ENCODE peak calls at places on chromosomes 3 and 15, in seven cellular contexts. One of them, this sample, is unnamed.

GRCh38 chr3:168338176-168338575 is 242.5 kb upstream of the GOLIM4 start:
- DNase-seq in body of pancreas: no peak
- DNase-seq in DMS153: no peak
- DNase-seq in stimulated activated naive CD8-positive, alpha-beta T cell treated with anti-CD3 and anti-CD28 coated beads, Interleukin-15, Interleukin-2, amounts not matched to agents 100 U/mL and 50 U/mL, for 24 hours: no peak
- DNase-seq in endodermal cell: no peak
- DNase-seq in brain microvascular endothelial cell: no peak
- DNase-seq in EH: no peak
- DNase-seq in this sample: no peak

GRCh38 chr3:168398371-168399030 is 302.8 kb upstream of the GOLIM4 start:
- DNase-seq in body of pancreas: no peak
- DNase-seq in DMS153: no peak
- DNase-seq in stimulated activated naive CD8-positive, alpha-beta T cell treated with anti-CD3 and anti-CD28 coated beads, Interleukin-15, Interleukin-2, amounts not matched to agents 100 U/mL and 50 U/mL, for 24 hours: no peak
- DNase-seq in endodermal cell: no peak
- DNase-seq in brain microvascular endothelial cell: peak; percentile 71
- DNase-seq in EH: peak; percentile 40
- DNase-seq in this sample: no peak

GRCh38 chr15:39025881-39026280 is 461.3 kb upstream of the RASGRP1 start:
- DNase-seq in body of pancreas: no peak
- DNase-seq in DMS153: no peak
- DNase-seq in stimulated activated naive CD8-positive, alpha-beta T cell treated with anti-CD3 and anti-CD28 coated beads, Interleukin-15, Interleukin-2, amounts not matched to agents 100 U/mL and 50 U/mL, for 24 hours: no peak
- DNase-seq in endodermal cell: no peak
- DNase-seq in brain microvascular endothelial cell: no peak
- DNase-seq in EH: no peak
- DNase-seq in this sample: no peak

GRCh38 chr3:31274406-31275024 is 258.2 kb upstream of the STT3B start:
- DNase-seq in body of pancreas: no peak
- DNase-seq in DMS153: no peak
- DNase-seq in stimulated activated naive CD8-positive, alpha-beta T cell treated with anti-CD3 and anti-CD28 coated beads, Interleukin-15, Interleukin-2, amounts not matched to agents 100 U/mL and 50 U/mL, for 24 hours: no peak
- DNase-seq in endodermal cell: no peak
- DNase-seq in brain microvascular endothelial cell: peak; percentile 25
- DNase-seq in EH: peak; percentile 54
- DNase-seq in this sample: no peak

GRCh38 chr15:65738649-65739048 is 53.4 kb downstream of the DENND4A start:
- DNase-seq in body of pancreas: no peak
- DNase-seq in DMS153: no peak
- DNase-seq in stimulated activated naive CD8-positive, alpha-beta T cell treated with anti-CD3 and anti-CD28 coated beads, Interleukin-15, Interleukin-2, amounts not matched to agents 100 U/mL and 50 U/mL, for 24 hours: no peak
- DNase-seq in endodermal cell: no peak
- DNase-seq in brain microvascular endothelial cell: no peak
- DNase-seq in EH: peak; percentile 19
- DNase-seq in this sample: no peak

GRCh38 chr15:74304459-74304858 is 63.0 kb downstream of the CYP11A1 start:
- DNase-seq in body of pancreas: no peak
- DNase-seq in DMS153: no peak
- DNase-seq in stimulated activated naive CD8-positive, alpha-beta T cell treated with anti-CD3 and anti-CD28 coated beads, Interleukin-15, Interleukin-2, amounts not matched to agents 100 U/mL and 50 U/mL, for 24 hours: no peak
- DNase-seq in endodermal cell: no peak
- DNase-seq in brain microvascular endothelial cell: no peak
- DNase-seq in EH: no peak
- DNase-seq in this sample: peak; percentile 27

GRCh38 chr3:127822836-127823589 is 698 bp upstream of the MGLL start:
- DNase-seq in body of pancreas: peak; percentile 15
- DNase-seq in DMS153: no peak
- DNase-seq in stimulated activated naive CD8-positive, alpha-beta T cell treated with anti-CD3 and anti-CD28 coated beads, Interleukin-15, Interleukin-2, amounts not matched to agents 100 U/mL and 50 U/mL, for 24 hours: peak; percentile 24
- DNase-seq in endodermal cell: peak; percentile 66
- DNase-seq in brain microvascular endothelial cell: no peak
- DNase-seq in EH: peak; percentile 50
- DNase-seq in this sample: no peak

GRCh38 chr3:134471521-134472193 is 14.1 kb downstream of the ANAPC13 start:
- DNase-seq in body of pancreas: no peak
- DNase-seq in DMS153: no peak
- DNase-seq in stimulated activated naive CD8-positive, alpha-beta T cell treated with anti-CD3 and anti-CD28 coated beads, Interleukin-15, Interleukin-2, amounts not matched to agents 100 U/mL and 50 U/mL, for 24 hours: no peak
- DNase-seq in endodermal cell: no peak
- DNase-seq in brain microvascular endothelial cell: peak; percentile 56
- DNase-seq in EH: peak; percentile 81
- DNase-seq in this sample: no peak

GRCh38 chr3:134338516-134339261 is 35.6 kb downstream of the AMOTL2 start:
- DNase-seq in body of pancreas: no peak
- DNase-seq in DMS153: no peak
- DNase-seq in stimulated activated naive CD8-positive, alpha-beta T cell treated with anti-CD3 and anti-CD28 coated beads, Interleukin-15, Interleukin-2, amounts not matched to agents 100 U/mL and 50 U/mL, for 24 hours: no peak
- DNase-seq in endodermal cell: no peak
- DNase-seq in brain microvascular endothelial cell: no peak
- DNase-seq in EH: no peak
- DNase-seq in this sample: no peak

GRCh38 chr15:74901612-74902063 is 5.0 kb downstream of the FAM219B start:
- DNase-seq in body of pancreas: peak; percentile 71
- DNase-seq in DMS153: no peak
- DNase-seq in stimulated activated naive CD8-positive, alpha-beta T cell treated with anti-CD3 and anti-CD28 coated beads, Interleukin-15, Interleukin-2, amounts not matched to agents 100 U/mL and 50 U/mL, for 24 hours: peak; percentile 64
- DNase-seq in endodermal cell: peak; percentile 82
- DNase-seq in brain microvascular endothelial cell: peak; percentile 51
- DNase-seq in EH: peak; percentile 67
- DNase-seq in this sample: no peak

GRCh38 chr3:72932416-72932815 is 44.6 kb downstream of the GXYLT2 start:
- DNase-seq in body of pancreas: no peak
- DNase-seq in DMS153: no peak
- DNase-seq in stimulated activated naive CD8-positive, alpha-beta T cell treated with anti-CD3 and anti-CD28 coated beads, Interleukin-15, Interleukin-2, amounts not matched to agents 100 U/mL and 50 U/mL, for 24 hours: no peak
- DNase-seq in endodermal cell: no peak
- DNase-seq in brain microvascular endothelial cell: no peak
- DNase-seq in EH: no peak
- DNase-seq in this sample: no peak

GRCh38 chr3:133608405-133608804 is 34.9 kb downstream of the CDV3 start:
- DNase-seq in body of pancreas: no peak
- DNase-seq in DMS153: no peak
- DNase-seq in stimulated activated naive CD8-positive, alpha-beta T cell treated with anti-CD3 and anti-CD28 coated beads, Interleukin-15, Interleukin-2, amounts not matched to agents 100 U/mL and 50 U/mL, for 24 hours: no peak
- DNase-seq in endodermal cell: no peak
- DNase-seq in brain microvascular endothelial cell: no peak
- DNase-seq in EH: no peak
- DNase-seq in this sample: no peak

GRCh38 chr3:45904931-45905330 is 18.6 kb downstream of the CCR9 start:
- DNase-seq in body of pancreas: no peak
- DNase-seq in DMS153: no peak
- DNase-seq in stimulated activated naive CD8-positive, alpha-beta T cell treated with anti-CD3 and anti-CD28 coated beads, Interleukin-15, Interleukin-2, amounts not matched to agents 100 U/mL and 50 U/mL, for 24 hours: no peak
- DNase-seq in endodermal cell: no peak
- DNase-seq in brain microvascular endothelial cell: no peak
- DNase-seq in EH: no peak
- DNase-seq in this sample: no peak

GRCh38 chr3:188270423-188270972 is 116.5 kb downstream of the LPP start:
- DNase-seq in body of pancreas: no peak
- DNase-seq in DMS153: no peak
- DNase-seq in stimulated activated naive CD8-positive, alpha-beta T cell treated with anti-CD3 and anti-CD28 coated beads, Interleukin-15, Interleukin-2, amounts not matched to agents 100 U/mL and 50 U/mL, for 24 hours: no peak
- DNase-seq in endodermal cell: no peak
- DNase-seq in brain microvascular endothelial cell: peak; percentile 93
- DNase-seq in EH: peak; percentile 99
- DNase-seq in this sample: no peak

GRCh38 chr15:79136434-79137046 is 46.0 kb upstream of the RASGRF1 start:
- DNase-seq in body of pancreas: no peak
- DNase-seq in DMS153: no peak
- DNase-seq in stimulated activated naive CD8-positive, alpha-beta T cell treated with anti-CD3 and anti-CD28 coated beads, Interleukin-15, Interleukin-2, amounts not matched to agents 100 U/mL and 50 U/mL, for 24 hours: no peak
- DNase-seq in endodermal cell: peak; percentile 71
- DNase-seq in brain microvascular endothelial cell: no peak
- DNase-seq in EH: no peak
- DNase-seq in this sample: no peak

GRCh38 chr3:52483577-52484495 is 11.3 kb upstream of the STAB1 start:
- DNase-seq in body of pancreas: no peak
- DNase-seq in DMS153: no peak
- DNase-seq in stimulated activated naive CD8-positive, alpha-beta T cell treated with anti-CD3 and anti-CD28 coated beads, Interleukin-15, Interleukin-2, amounts not matched to agents 100 U/mL and 50 U/mL, for 24 hours: no peak
- DNase-seq in endodermal cell: peak; percentile 38
- DNase-seq in brain microvascular endothelial cell: peak; percentile 47
- DNase-seq in EH: peak; percentile 78
- DNase-seq in this sample: no peak

GRCh38 chr3:185188816-185189215 is 36.0 kb upstream of the C3orf70 start:
- DNase-seq in body of pancreas: no peak
- DNase-seq in DMS153: peak; percentile 6
- DNase-seq in stimulated activated naive CD8-positive, alpha-beta T cell treated with anti-CD3 and anti-CD28 coated beads, Interleukin-15, Interleukin-2, amounts not matched to agents 100 U/mL and 50 U/mL, for 24 hours: no peak
- DNase-seq in endodermal cell: no peak
- DNase-seq in brain microvascular endothelial cell: no peak
- DNase-seq in EH: no peak
- DNase-seq in this sample: no peak

GRCh38 chr3:114115151-114115550 is 58.6 kb downstream of the QTRT2 start:
- DNase-seq in body of pancreas: no peak
- DNase-seq in DMS153: no peak
- DNase-seq in stimulated activated naive CD8-positive, alpha-beta T cell treated with anti-CD3 and anti-CD28 coated beads, Interleukin-15, Interleukin-2, amounts not matched to agents 100 U/mL and 50 U/mL, for 24 hours: no peak
- DNase-seq in endodermal cell: no peak
- DNase-seq in brain microvascular endothelial cell: no peak
- DNase-seq in EH: peak; percentile 28
- DNase-seq in this sample: no peak

GRCh38 chr3:154616298-154616697 is 186.3 kb upstream of the GPR149 start:
- DNase-seq in body of pancreas: no peak
- DNase-seq in DMS153: no peak
- DNase-seq in stimulated activated naive CD8-positive, alpha-beta T cell treated with anti-CD3 and anti-CD28 coated beads, Interleukin-15, Interleukin-2, amounts not matched to agents 100 U/mL and 50 U/mL, for 24 hours: no peak
- DNase-seq in endodermal cell: peak; percentile 83
- DNase-seq in brain microvascular endothelial cell: no peak
- DNase-seq in EH: no peak
- DNase-seq in this sample: no peak

GRCh38 chr15:85094685-85095084 is 113.0 kb downstream of the PDE8A start:
- DNase-seq in body of pancreas: no peak
- DNase-seq in DMS153: no peak
- DNase-seq in stimulated activated naive CD8-positive, alpha-beta T cell treated with anti-CD3 and anti-CD28 coated beads, Interleukin-15, Interleukin-2, amounts not matched to agents 100 U/mL and 50 U/mL, for 24 hours: no peak
- DNase-seq in endodermal cell: no peak
- DNase-seq in brain microvascular endothelial cell: peak; percentile 49
- DNase-seq in EH: peak; percentile 62
- DNase-seq in this sample: no peak

GRCh38 chr3:180871901-180872300 is 40.6 kb upstream of the FXR1 start:
- DNase-seq in body of pancreas: no peak
- DNase-seq in DMS153: no peak
- DNase-seq in stimulated activated naive CD8-positive, alpha-beta T cell treated with anti-CD3 and anti-CD28 coated beads, Interleukin-15, Interleukin-2, amounts not matched to agents 100 U/mL and 50 U/mL, for 24 hours: no peak
- DNase-seq in endodermal cell: no peak
- DNase-seq in brain microvascular endothelial cell: no peak
- DNase-seq in EH: peak; percentile 20
- DNase-seq in this sample: no peak

GRCh38 chr3:86845731-86846130 is 145.2 kb downstream of the VGLL3 start:
- DNase-seq in body of pancreas: no peak
- DNase-seq in DMS153: no peak
- DNase-seq in stimulated activated naive CD8-positive, alpha-beta T cell treated with anti-CD3 and anti-CD28 coated beads, Interleukin-15, Interleukin-2, amounts not matched to agents 100 U/mL and 50 U/mL, for 24 hours: no peak
- DNase-seq in endodermal cell: no peak
- DNase-seq in brain microvascular endothelial cell: no peak
- DNase-seq in EH: no peak
- DNase-seq in this sample: peak; percentile 9

GRCh38 chr3:167653750-167654149 is at the start of gene WDR49:
- DNase-seq in body of pancreas: no peak
- DNase-seq in DMS153: peak; percentile 72
- DNase-seq in stimulated activated naive CD8-positive, alpha-beta T cell treated with anti-CD3 and anti-CD28 coated beads, Interleukin-15, Interleukin-2, amounts not matched to agents 100 U/mL and 50 U/mL, for 24 hours: no peak
- DNase-seq in endodermal cell: peak; percentile 57
- DNase-seq in brain microvascular endothelial cell: no peak
- DNase-seq in EH: no peak
- DNase-seq in this sample: no peak

GRCh38 chr3:181330257-181330656 is 340.7 kb upstream of the DNAJC19 start:
- DNase-seq in body of pancreas: no peak
- DNase-seq in DMS153: peak; percentile 29
- DNase-seq in stimulated activated naive CD8-positive, alpha-beta T cell treated with anti-CD3 and anti-CD28 coated beads, Interleukin-15, Interleukin-2, amounts not matched to agents 100 U/mL and 50 U/mL, for 24 hours: no peak
- DNase-seq in endodermal cell: no peak
- DNase-seq in brain microvascular endothelial cell: no peak
- DNase-seq in EH: no peak
- DNase-seq in this sample: no peak

GRCh38 chr3:127441764-127442163 is 148.8 kb downstream of the TPRA1 start:
- DNase-seq in body of pancreas: no peak
- DNase-seq in DMS153: no peak
- DNase-seq in stimulated activated naive CD8-positive, alpha-beta T cell treated with anti-CD3 and anti-CD28 coated beads, Interleukin-15, Interleukin-2, amounts not matched to agents 100 U/mL and 50 U/mL, for 24 hours: no peak
- DNase-seq in endodermal cell: peak; percentile 11
- DNase-seq in brain microvascular endothelial cell: no peak
- DNase-seq in EH: no peak
- DNase-seq in this sample: no peak

GRCh38 chr3:127493924-127494646 is 96.4 kb downstream of the TPRA1 start:
- DNase-seq in body of pancreas: no peak
- DNase-seq in DMS153: no peak
- DNase-seq in stimulated activated naive CD8-positive, alpha-beta T cell treated with anti-CD3 and anti-CD28 coated beads, Interleukin-15, Interleukin-2, amounts not matched to agents 100 U/mL and 50 U/mL, for 24 hours: no peak
- DNase-seq in endodermal cell: peak; percentile 41
- DNase-seq in brain microvascular endothelial cell: no peak
- DNase-seq in EH: no peak
- DNase-seq in this sample: no peak

GRCh38 chr15:22877607-22878006 is 39.1 kb downstream of the NIPA2 start:
- DNase-seq in body of pancreas: no peak
- DNase-seq in DMS153: no peak
- DNase-seq in stimulated activated naive CD8-positive, alpha-beta T cell treated with anti-CD3 and anti-CD28 coated beads, Interleukin-15, Interleukin-2, amounts not matched to agents 100 U/mL and 50 U/mL, for 24 hours: no peak
- DNase-seq in endodermal cell: no peak
- DNase-seq in brain microvascular endothelial cell: no peak
- DNase-seq in EH: no peak
- DNase-seq in this sample: no peak

GRCh38 chr3:14297305-14297704 is 105.1 kb upstream of the SLC6A6 start:
- DNase-seq in body of pancreas: no peak
- DNase-seq in DMS153: no peak
- DNase-seq in stimulated activated naive CD8-positive, alpha-beta T cell treated with anti-CD3 and anti-CD28 coated beads, Interleukin-15, Interleukin-2, amounts not matched to agents 100 U/mL and 50 U/mL, for 24 hours: no peak
- DNase-seq in endodermal cell: no peak
- DNase-seq in brain microvascular endothelial cell: no peak
- DNase-seq in EH: no peak
- DNase-seq in this sample: no peak

GRCh38 chr15:31444844-31445243 is 118.2 kb downstream of the KLF13 start:
- DNase-seq in body of pancreas: no peak
- DNase-seq in DMS153: no peak
- DNase-seq in stimulated activated naive CD8-positive, alpha-beta T cell treated with anti-CD3 and anti-CD28 coated beads, Interleukin-15, Interleukin-2, amounts not matched to agents 100 U/mL and 50 U/mL, for 24 hours: no peak
- DNase-seq in endodermal cell: no peak
- DNase-seq in brain microvascular endothelial cell: no peak
- DNase-seq in EH: no peak
- DNase-seq in this sample: no peak

GRCh38 chr3:72380193-72380592 is 468.1 kb downstream of the SHQ1 start:
- DNase-seq in body of pancreas: no peak
- DNase-seq in DMS153: no peak
- DNase-seq in stimulated activated naive CD8-positive, alpha-beta T cell treated with anti-CD3 and anti-CD28 coated beads, Interleukin-15, Interleukin-2, amounts not matched to agents 100 U/mL and 50 U/mL, for 24 hours: no peak
- DNase-seq in endodermal cell: no peak
- DNase-seq in brain microvascular endothelial cell: peak; percentile 21
- DNase-seq in EH: peak; percentile 53
- DNase-seq in this sample: no peak

GRCh38 chr3:190101320-190102117 is 19.2 kb downstream of the P3H2 start:
- DNase-seq in body of pancreas: no peak
- DNase-seq in DMS153: no peak
- DNase-seq in stimulated activated naive CD8-positive, alpha-beta T cell treated with anti-CD3 and anti-CD28 coated beads, Interleukin-15, Interleukin-2, amounts not matched to agents 100 U/mL and 50 U/mL, for 24 hours: no peak
- DNase-seq in endodermal cell: no peak
- DNase-seq in brain microvascular endothelial cell: peak; percentile 73
- DNase-seq in EH: peak; percentile 70
- DNase-seq in this sample: no peak